ENCODE peak calls at places on chromosomes 6 and 20, in seven cellular contexts. One of them, this sample, is unnamed.

GRCh38 chr6:118813795-118814194 is 80.2 kb upstream of the ASF1A start:
- DNase-seq in stimulated activated CD8-positive, alpha-beta memory T cell treated with anti-CD3 and anti-CD28 coated beads, Interleukin-7, amount 100 ng/mL, for 48 hours: no peak
- DNase-seq in HFF-Myc: no peak
- DNase-seq in AG08395: no peak
- DNase-seq in C1 segment of cervical spinal cord: no peak
- DNase-seq in stimulated activated CD4-positive, alpha-beta T cell treated with anti-CD3 and anti-CD28 coated beads, Interleukin-2, amount 100 ng/mL, for 24 hours: no peak
- DNase-seq in T follicular helper cell: no peak
- DNase-seq in this sample: no peak

GRCh38 chr20:46312075-46312944 is 4.0 kb upstream of the CDH22 start:
- DNase-seq in HFF-Myc: no peak
- DNase-seq in C1 segment of cervical spinal cord: no peak
- DNase-seq in stimulated activated CD8-positive, alpha-beta memory T cell treated with anti-CD3 and anti-CD28 coated beads, Interleukin-7, amount 100 ng/mL, for 48 hours: no peak
- DNase-seq in stimulated activated CD4-positive, alpha-beta T cell treated with anti-CD3 and anti-CD28 coated beads, Interleukin-2, amount 100 ng/mL, for 24 hours: no peak
- DNase-seq in AG08395: no peak
- DNase-seq in T follicular helper cell: no peak
- DNase-seq in this sample: no peak

GRCh38 chr6:152380993-152381898 is 255.9 kb downstream of the SYNE1 start:
- DNase-seq in stimulated activated CD4-positive, alpha-beta T cell treated with anti-CD3 and anti-CD28 coated beads, Interleukin-2, amount 100 ng/mL, for 24 hours: no peak
- DNase-seq in AG08395: peak; percentile 88
- DNase-seq in stimulated activated CD8-positive, alpha-beta memory T cell treated with anti-CD3 and anti-CD28 coated beads, Interleukin-7, amount 100 ng/mL, for 48 hours: no peak
- DNase-seq in C1 segment of cervical spinal cord: peak; percentile 56
- DNase-seq in HFF-Myc: peak; percentile 94
- DNase-seq in T follicular helper cell: no peak
- DNase-seq in this sample: no peak

GRCh38 chr6:129645371-129646139 is 64.4 kb downstream of the ARHGAP18 start:
- DNase-seq in HFF-Myc: no peak
- DNase-seq in C1 segment of cervical spinal cord: no peak
- DNase-seq in T follicular helper cell: no peak
- DNase-seq in AG08395: no peak
- DNase-seq in stimulated activated CD4-positive, alpha-beta T cell treated with anti-CD3 and anti-CD28 coated beads, Interleukin-2, amount 100 ng/mL, for 24 hours: no peak
- DNase-seq in stimulated activated CD8-positive, alpha-beta memory T cell treated with anti-CD3 and anti-CD28 coated beads, Interleukin-7, amount 100 ng/mL, for 48 hours: no peak
- DNase-seq in this sample: no peak

GRCh38 chr6:17149581-17149980 is 47.7 kb downstream of the STMND1 start:
- DNase-seq in HFF-Myc: no peak
- DNase-seq in T follicular helper cell: no peak
- DNase-seq in stimulated activated CD8-positive, alpha-beta memory T cell treated with anti-CD3 and anti-CD28 coated beads, Interleukin-7, amount 100 ng/mL, for 48 hours: no peak
- DNase-seq in C1 segment of cervical spinal cord: no peak
- DNase-seq in stimulated activated CD4-positive, alpha-beta T cell treated with anti-CD3 and anti-CD28 coated beads, Interleukin-2, amount 100 ng/mL, for 24 hours: no peak
- DNase-seq in AG08395: no peak
- DNase-seq in this sample: no peak

GRCh38 chr6:89716532-89716931 is 78.0 kb upstream of the LYRM2 start:
- DNase-seq in T follicular helper cell: no peak
- DNase-seq in C1 segment of cervical spinal cord: no peak
- DNase-seq in stimulated activated CD8-positive, alpha-beta memory T cell treated with anti-CD3 and anti-CD28 coated beads, Interleukin-7, amount 100 ng/mL, for 48 hours: no peak
- DNase-seq in stimulated activated CD4-positive, alpha-beta T cell treated with anti-CD3 and anti-CD28 coated beads, Interleukin-2, amount 100 ng/mL, for 24 hours: no peak
- DNase-seq in HFF-Myc: no peak
- DNase-seq in AG08395: no peak
- DNase-seq in this sample: no peak

GRCh38 chr20:51871943-51872342 is 69.6 kb upstream of the SALL4 start:
- DNase-seq in stimulated activated CD8-positive, alpha-beta memory T cell treated with anti-CD3 and anti-CD28 coated beads, Interleukin-7, amount 100 ng/mL, for 48 hours: no peak
- DNase-seq in AG08395: no peak
- DNase-seq in C1 segment of cervical spinal cord: no peak
- DNase-seq in T follicular helper cell: no peak
- DNase-seq in HFF-Myc: no peak
- DNase-seq in stimulated activated CD4-positive, alpha-beta T cell treated with anti-CD3 and anti-CD28 coated beads, Interleukin-2, amount 100 ng/mL, for 24 hours: no peak
- DNase-seq in this sample: no peak

GRCh38 chr20:59794555-59794954 is 138.9 kb downstream of the SYCP2 start:
- DNase-seq in AG08395: no peak
- DNase-seq in stimulated activated CD8-positive, alpha-beta memory T cell treated with anti-CD3 and anti-CD28 coated beads, Interleukin-7, amount 100 ng/mL, for 48 hours: no peak
- DNase-seq in C1 segment of cervical spinal cord: no peak
- DNase-seq in stimulated activated CD4-positive, alpha-beta T cell treated with anti-CD3 and anti-CD28 coated beads, Interleukin-2, amount 100 ng/mL, for 24 hours: no peak
- DNase-seq in HFF-Myc: no peak
- DNase-seq in T follicular helper cell: no peak
- DNase-seq in this sample: no peak

GRCh38 chr6:35602133-35602946 is 86.4 kb downstream of the FKBP5 start:
- DNase-seq in C1 segment of cervical spinal cord: peak; percentile 4
- DNase-seq in HFF-Myc: no peak
- DNase-seq in stimulated activated CD4-positive, alpha-beta T cell treated with anti-CD3 and anti-CD28 coated beads, Interleukin-2, amount 100 ng/mL, for 24 hours: no peak
- DNase-seq in stimulated activated CD8-positive, alpha-beta memory T cell treated with anti-CD3 and anti-CD28 coated beads, Interleukin-7, amount 100 ng/mL, for 48 hours: no peak
- DNase-seq in AG08395: peak; percentile 8
- DNase-seq in T follicular helper cell: no peak
- DNase-seq in this sample: no peak

GRCh38 chr6:54633601-54634000 is 213.0 kb upstream of the FAM83B start:
- DNase-seq in stimulated activated CD8-positive, alpha-beta memory T cell treated with anti-CD3 and anti-CD28 coated beads, Interleukin-7, amount 100 ng/mL, for 48 hours: no peak
- DNase-seq in AG08395: no peak
- DNase-seq in C1 segment of cervical spinal cord: no peak
- DNase-seq in HFF-Myc: no peak
- DNase-seq in T follicular helper cell: no peak
- DNase-seq in stimulated activated CD4-positive, alpha-beta T cell treated with anti-CD3 and anti-CD28 coated beads, Interleukin-2, amount 100 ng/mL, for 24 hours: no peak
- DNase-seq in this sample: no peak

GRCh38 chr6:149147939-149148718 is 169.4 kb upstream of the TAB2 start:
- DNase-seq in stimulated activated CD8-positive, alpha-beta memory T cell treated with anti-CD3 and anti-CD28 coated beads, Interleukin-7, amount 100 ng/mL, for 48 hours: no peak
- DNase-seq in C1 segment of cervical spinal cord: no peak
- DNase-seq in HFF-Myc: no peak
- DNase-seq in AG08395: no peak
- DNase-seq in stimulated activated CD4-positive, alpha-beta T cell treated with anti-CD3 and anti-CD28 coated beads, Interleukin-2, amount 100 ng/mL, for 24 hours: no peak
- DNase-seq in T follicular helper cell: no peak
- DNase-seq in this sample: no peak

GRCh38 chr20:63572788-63573738 is 976 bp downstream of the HELZ2 start:
- DNase-seq in C1 segment of cervical spinal cord: no peak
- DNase-seq in stimulated activated CD8-positive, alpha-beta memory T cell treated with anti-CD3 and anti-CD28 coated beads, Interleukin-7, amount 100 ng/mL, for 48 hours: no peak
- DNase-seq in stimulated activated CD4-positive, alpha-beta T cell treated with anti-CD3 and anti-CD28 coated beads, Interleukin-2, amount 100 ng/mL, for 24 hours: no peak
- DNase-seq in HFF-Myc: no peak
- DNase-seq in T follicular helper cell: no peak
- DNase-seq in AG08395: no peak
- DNase-seq in this sample: no peak

GRCh38 chr6:3813150-3813780 is 35.9 kb upstream of the FAM50B start:
- DNase-seq in stimulated activated CD8-positive, alpha-beta memory T cell treated with anti-CD3 and anti-CD28 coated beads, Interleukin-7, amount 100 ng/mL, for 48 hours: no peak
- DNase-seq in AG08395: peak; percentile 72
- DNase-seq in HFF-Myc: no peak
- DNase-seq in C1 segment of cervical spinal cord: no peak
- DNase-seq in T follicular helper cell: no peak
- DNase-seq in stimulated activated CD4-positive, alpha-beta T cell treated with anti-CD3 and anti-CD28 coated beads, Interleukin-2, amount 100 ng/mL, for 24 hours: no peak
- DNase-seq in this sample: no peak

GRCh38 chr6:127458817-127459216 is 372 bp downstream of the KIAA0408 start:
- DNase-seq in T follicular helper cell: no peak
- DNase-seq in C1 segment of cervical spinal cord: no peak
- DNase-seq in HFF-Myc: no peak
- DNase-seq in stimulated activated CD4-positive, alpha-beta T cell treated with anti-CD3 and anti-CD28 coated beads, Interleukin-2, amount 100 ng/mL, for 24 hours: no peak
- DNase-seq in AG08395: peak; percentile 62
- DNase-seq in stimulated activated CD8-positive, alpha-beta memory T cell treated with anti-CD3 and anti-CD28 coated beads, Interleukin-7, amount 100 ng/mL, for 48 hours: no peak
- DNase-seq in this sample: no peak

GRCh38 chr6:89682991-89683390 is 44.4 kb upstream of the LYRM2 start:
- DNase-seq in C1 segment of cervical spinal cord: no peak
- DNase-seq in HFF-Myc: no peak
- DNase-seq in AG08395: no peak
- DNase-seq in stimulated activated CD4-positive, alpha-beta T cell treated with anti-CD3 and anti-CD28 coated beads, Interleukin-2, amount 100 ng/mL, for 24 hours: no peak
- DNase-seq in stimulated activated CD8-positive, alpha-beta memory T cell treated with anti-CD3 and anti-CD28 coated beads, Interleukin-7, amount 100 ng/mL, for 48 hours: no peak
- DNase-seq in T follicular helper cell: no peak
- DNase-seq in this sample: no peak

GRCh38 chr20:46619445-46619844 is 31.8 kb downstream of the SLC13A3 start:
- DNase-seq in T follicular helper cell: no peak
- DNase-seq in AG08395: no peak
- DNase-seq in stimulated activated CD8-positive, alpha-beta memory T cell treated with anti-CD3 and anti-CD28 coated beads, Interleukin-7, amount 100 ng/mL, for 48 hours: no peak
- DNase-seq in stimulated activated CD4-positive, alpha-beta T cell treated with anti-CD3 and anti-CD28 coated beads, Interleukin-2, amount 100 ng/mL, for 24 hours: no peak
- DNase-seq in HFF-Myc: no peak
- DNase-seq in C1 segment of cervical spinal cord: no peak
- DNase-seq in this sample: no peak

GRCh38 chr20:59810376-59811187 is 122.9 kb downstream of the SYCP2 start:
- DNase-seq in stimulated activated CD8-positive, alpha-beta memory T cell treated with anti-CD3 and anti-CD28 coated beads, Interleukin-7, amount 100 ng/mL, for 48 hours: no peak
- DNase-seq in T follicular helper cell: no peak
- DNase-seq in HFF-Myc: no peak
- DNase-seq in AG08395: no peak
- DNase-seq in C1 segment of cervical spinal cord: no peak
- DNase-seq in stimulated activated CD4-positive, alpha-beta T cell treated with anti-CD3 and anti-CD28 coated beads, Interleukin-2, amount 100 ng/mL, for 24 hours: no peak
- DNase-seq in this sample: no peak